ENCODE peak calls at places on chromosomes 11 and 22, in four cellular contexts. R is PC-3, K is HCT116, Z is GM23248. T is an unnamed sample.

GRCh38 chr11:86103808-86104207 is 34.9 kb upstream of the PICALM start:
- DNase-seq in Z (no peak), K (no peak), R (peak), T (no peak)

GRCh38 chr11:132453411-132453810 is 1078.9 kb downstream of the OPCML start:
- DNase-seq in K (no peak), Z (peak), R (no peak), T (no peak)

GRCh38 chr22:36028646-36029405 is at the start of gene RBFOX2:
- DNase-seq in K (peak), Z (peak), R (peak), T (peak)

GRCh38 chr11:108871152-108871551 is 206.3 kb downstream of the DDX10 start:
- DNase-seq in R (peak), Z (peak), K (no peak), T (peak)

GRCh38 chr22:41305646-41306045 is 4.3 kb downstream of the ZC3H7B start:
- DNase-seq in Z (peak), R (peak), K (no peak), T (no peak)

GRCh38 chr22:35102663-35103062 is 36.7 kb downstream of the ISX start:
- DNase-seq in R (peak), Z (peak), K (no peak), T (peak)

GRCh38 chr11:67584205-67584880 is 731 bp downstream of the GSTP1 start:
- DNase-seq in Z (peak), R (peak), K (no peak), T (peak)

GRCh38 chr11:77879218-77879617 is 58.3 kb downstream of the AAMDC start:
- DNase-seq in K (no peak), R (no peak), Z (peak), T (no peak)

GRCh38 chr11:10551845-10552352 is 10.9 kb upstream of the RNF141 start:
- DNase-seq in R (no peak), Z (no peak), K (no peak), T (no peak)

GRCh38 chr11:45436966-45437365 is 150.8 kb upstream of the SYT13 start:
- DNase-seq in Z (no peak), R (no peak), K (no peak), T (no peak)

GRCh38 chr11:128205796-128206195 is 381.6 kb downstream of the ETS1 start:
- DNase-seq in R (peak), K (no peak), Z (no peak), T (no peak)

GRCh38 chr11:116931206-116931953 is 94.0 kb upstream of the APOA1 start:
- DNase-seq in R (peak), K (no peak), Z (peak), T (no peak)

GRCh38 chr22:25081409-25081824 is 118.2 kb upstream of the CRYBB3 start:
- DNase-seq in Z (peak), K (peak), R (peak), T (peak)

DNA sequence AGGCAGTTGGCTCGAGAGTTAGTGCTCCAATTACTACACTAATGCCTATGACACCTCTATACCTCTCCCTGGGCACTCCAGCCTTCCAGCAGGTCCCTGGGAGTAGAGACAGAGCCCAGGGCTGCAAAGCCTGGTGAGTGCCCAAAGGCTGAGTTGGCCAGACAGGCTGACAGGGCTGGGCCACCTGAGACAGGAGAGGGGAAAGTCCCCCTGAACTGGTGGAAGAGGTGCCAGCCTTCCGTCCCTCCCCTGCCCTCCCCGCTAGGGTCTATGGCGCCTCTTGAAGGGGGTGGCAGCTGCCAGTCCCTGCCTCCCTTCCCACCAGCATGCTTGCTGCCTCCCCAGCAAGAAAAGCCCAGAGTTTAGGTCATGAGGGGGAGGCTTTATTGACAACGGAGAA is 3.0 kb downstream of the KCNJ11 start:
- DNase-seq in K (no peak), Z (no peak), R (no peak), T (no peak)
- H3K9ac ChIP-seq in K (no peak), Z (no peak), R (no peak), T (no peak)

DNA sequence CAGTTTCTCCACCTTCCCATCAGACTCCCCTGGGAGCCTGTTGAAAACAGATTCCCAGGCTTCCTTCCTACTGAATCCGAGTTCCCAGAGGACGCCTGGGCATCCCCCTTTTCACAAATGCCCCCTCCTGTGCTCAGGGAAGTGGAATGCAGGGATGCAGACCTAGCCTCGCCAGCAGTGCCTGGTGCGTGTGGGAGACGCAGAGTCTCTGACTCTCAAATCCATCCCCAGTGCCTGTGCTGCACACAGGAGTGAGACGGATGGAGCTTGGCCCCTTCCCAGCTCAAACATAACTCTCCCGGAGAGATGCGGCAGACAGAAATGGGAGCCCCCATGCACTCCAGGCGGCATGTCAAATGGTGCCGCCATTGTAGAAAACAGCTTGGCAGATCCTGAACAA is 62.6 kb downstream of the CTTN start:
- DNase-seq in R (no peak), K (no peak), Z (no peak), T (peak)
- TF ChIP-seq EZH2phosphoT487 in R (no peak), K (no peak), Z (no peak), T (no peak)

GRCh38 chr11:118219696-118220095 is 5.1 kb downstream of the JAML start:
- DNase-seq in R (no peak), Z (no peak), K (no peak), T (no peak)
- H3K9ac ChIP-seq in R (no peak), Z (no peak), K (no peak), T (no peak)

GRCh38 chr11:19919050-19919561 is 206.5 kb downstream of the NAV2 start:
- DNase-seq in Z (peak), R (peak), K (no peak), T (no peak)
- TF ChIP-seq EZH2phosphoT487 in Z (no peak), R (no peak), K (no peak), T (no peak)